ENCODE peak calls at places on chromosome 22, in six cellular contexts. O, Z, J, D, T and E are unnamed samples.

GRCh38 chr22:24474649-24475048 is 20.5 kb upstream of the UPB1 start:
- DNase-seq in O (peak; percentile 32), Z (no peak), T (no peak), D (peak; percentile 32), J (no peak), E (no peak)

GRCh38 chr22:40374567-40374966 is 4.2 kb downstream of the SGSM3 start:
- DNase-seq in J (no peak), O (no peak), Z (no peak), T (no peak), D (no peak), E (no peak)

GRCh38 chr22:37032535-37033460 is 13.3 kb downstream of the MPST start:
- DNase-seq in J (no peak), T (no peak), D (no peak), Z (no peak), O (peak; percentile 85), E (no peak)

GRCh38 chr22:35464399-35464798 is 64.5 kb downstream of the MCM5 start:
- DNase-seq in D (no peak), Z (no peak), O (no peak), T (no peak), J (no peak), E (no peak)

GRCh38 chr22:24051028-24051427 is 39.9 kb downstream of the CABIN1 start:
- DNase-seq in D (no peak), Z (no peak), O (no peak), J (no peak), T (no peak), E (no peak)

GRCh38 chr22:46000081-46001027 is 23.4 kb upstream of the WNT7B start:
- DNase-seq in D (no peak), T (no peak), Z (no peak), O (no peak), J (no peak), E (no peak)

GRCh38 chr22:48952256-48953102 is 875.2 kb downstream of the BRD1 start:
- DNase-seq in J (no peak), O (no peak), T (no peak), D (no peak), Z (no peak), E (peak; percentile 7)

GRCh38 chr22:48429621-48430020 is 1398.1 kb downstream of the BRD1 start:
- DNase-seq in O (no peak), D (no peak), Z (no peak), T (no peak), J (no peak), E (no peak)

GRCh38 chr22:35400335-35400680 is 368 bp downstream of the MCM5 start:
- DNase-seq in D (no peak), O (no peak), Z (no peak), T (peak; percentile 23), J (peak; percentile 33), E (no peak)

GRCh38 chr22:17672417-17672991 is 33.9 kb downstream of the BCL2L13 start:
- DNase-seq in D (peak; percentile 11), T (no peak), Z (no peak), O (peak; percentile 16), J (no peak), E (no peak)

GRCh38 chr22:30245985-30246901 is at the start of gene LIF:
- DNase-seq in Z (peak; percentile 81), D (no peak), T (no peak), O (peak; percentile 74), J (peak; percentile 34), E (peak; percentile 76)

GRCh38 chr22:47093720-47094119 is 331.3 kb downstream of the TBC1D22A start:
- DNase-seq in Z (no peak), J (no peak), D (no peak), O (no peak), T (no peak), E (no peak)

GRCh38 chr22:28976588-28976987 is 85.0 kb downstream of the C22orf31 start:
- DNase-seq in O (peak; percentile 80), J (peak; percentile 14), Z (no peak), D (no peak), T (no peak), E (no peak)

GRCh38 chr22:27825174-27825573 is 23.6 kb upstream of the MN1 start:
- DNase-seq in Z (no peak), J (peak; percentile 26), O (no peak), T (no peak), D (no peak), E (no peak)

GRCh38 chr22:31127181-31127772 is 4.5 kb downstream of the INPP5J start:
- DNase-seq in J (no peak), Z (no peak), T (no peak), D (no peak), O (no peak), E (no peak)

GRCh38 chr22:38238519-38239051 is 34.2 kb downstream of the TMEM184B start:
- DNase-seq in J (no peak), T (no peak), D (no peak), Z (no peak), O (peak; percentile 77), E (no peak)

GRCh38 chr22:16608931-16609330 is 16.3 kb upstream of the CCT8L2 start:
- DNase-seq in T (no peak), O (peak; percentile 7), D (no peak), J (no peak), Z (no peak), E (no peak)

GRCh38 chr22:37675930-37676571 is 615 bp downstream of the LGALS1 start:
- DNase-seq in Z (no peak), D (no peak), T (no peak), J (peak; percentile 48), O (no peak), E (peak; percentile 39)

GRCh38 chr22:26172389-26172990 is 3.2 kb downstream of the SEZ6L start:
- DNase-seq in J (peak; percentile 57), T (peak; percentile 74), D (no peak), Z (peak; percentile 75), O (peak; percentile 0), E (peak; percentile 42)

GRCh38 chr22:39905686-39906085 is 4.8 kb downstream of the GRAP2 start:
- DNase-seq in D (no peak), Z (no peak), O (no peak), T (no peak), J (no peak), E (no peak)

GRCh38 chr22:46909237-46910030 is 147.0 kb downstream of the TBC1D22A start:
- DNase-seq in D (no peak), J (no peak), O (no peak), T (no peak), Z (no peak), E (no peak)

GRCh38 chr22:39529487-39529851 is 3.1 kb downstream of the RPS19BP1 start:
- DNase-seq in Z (no peak), J (no peak), O (no peak), T (no peak), D (no peak), E (no peak)

GRCh38 chr22:27545071-27545470 is 256.5 kb downstream of the MN1 start:
- DNase-seq in Z (no peak), T (no peak), D (no peak), O (no peak), J (no peak), E (no peak)

GRCh38 chr22:47322854-47323253 is 560.4 kb downstream of the TBC1D22A start:
- DNase-seq in J (no peak), T (no peak), Z (no peak), D (no peak), O (no peak), E (no peak)

GRCh38 chr22:30889268-30889995 is 79.1 kb downstream of the MORC2 start:
- DNase-seq in D (no peak), O (no peak), Z (no peak), T (no peak), J (no peak), E (no peak)

GRCh38 chr22:49380095-49380827 is 447.4 kb downstream of the BRD1 start:
- DNase-seq in T (no peak), J (no peak), O (no peak), Z (no peak), D (no peak), E (no peak)

GRCh38 chr22:38835888-38836301 is 7.9 kb downstream of the NPTXR start:
- DNase-seq in D (peak; percentile 68), Z (no peak), T (no peak), O (peak; percentile 11), J (no peak), E (no peak)

GRCh38 chr22:20955548-20955947 is 11.5 kb upstream of the AIFM3 start:
- DNase-seq in T (no peak), D (no peak), O (no peak), J (peak; percentile 31), Z (no peak), E (no peak)

GRCh38 chr22:20953668-20954500 is 13.2 kb upstream of the AIFM3 start:
- DNase-seq in O (peak; percentile 79), D (no peak), T (no peak), Z (no peak), J (no peak), E (no peak)

GRCh38 chr22:20957118-20957690 is 9.9 kb upstream of the AIFM3 start:
- DNase-seq in Z (peak; percentile 67), J (peak; percentile 20), O (no peak), T (no peak), D (no peak), E (peak; percentile 48)

GRCh38 chr22:20957691-20958440 is 9.2 kb upstream of the AIFM3 start:
- DNase-seq in O (peak; percentile 21), J (peak; percentile 57), T (no peak), D (no peak), Z (peak; percentile 81), E (peak; percentile 73)

GRCh38 chr22:20956258-20957117 is 10.6 kb upstream of the AIFM3 start:
- DNase-seq in Z (no peak), T (no peak), O (peak; percentile 21), J (no peak), D (no peak), E (no peak)
- TF ChIP-seq CTCF in Z (no peak), T (no peak), O (no peak), J (no peak), D (no peak), E (no peak)

GRCh38 chr22:22380098-22381030 is 128.2 kb downstream of the ZNF280B start:
- DNase-seq in O (no peak), T (peak; percentile 56), D (no peak), J (peak; percentile 35), Z (peak; percentile 41), E (peak; percentile 57)
- TF ChIP-seq CTCF in O (peak; percentile 11), T (no peak), D (no peak), J (peak; percentile 19), Z (peak; percentile 15), E (no peak)

GRCh38 chr22:19942071-19942885 is 660 bp upstream of the TXNRD2 start:
- DNase-seq in D (peak; percentile 55), O (peak; percentile 86), T (no peak), Z (peak; percentile 63), J (peak; percentile 51), E (peak; percentile 51)

GRCh38 chr22:19941365-19942070 is at the start of the genes COMT and TXNRD2:
- DNase-seq in J (peak; percentile 86), Z (peak; percentile 93), T (peak; percentile 77), D (no peak), O (peak; percentile 51), E (peak; percentile 90)

GRCh38 chr22:19940536-19941364 is 822 bp upstream of the COMT start:
- DNase-seq in D (no peak), O (no peak), J (no peak), Z (no peak), T (no peak), E (no peak)

GRCh38 chr22:19942886-19943664 is 1.5 kb upstream of the TXNRD2 start:
- DNase-seq in T (no peak), Z (no peak), D (peak; percentile 80), O (peak; percentile 82), J (no peak), E (peak; percentile 22)

GRCh38 chr22:19943665-19944026 is 2.0 kb upstream of the TXNRD2 start:
- DNase-seq in O (peak; percentile 43), D (no peak), J (peak; percentile 37), T (no peak), Z (peak; percentile 44), E (peak; percentile 42)
- TF ChIP-seq CTCF in O (peak; percentile 21), D (peak; percentile 26), J (no peak), T (no peak), Z (peak; percentile 15), E (peak; percentile 10)

GRCh38 chr22:22576244-22576988 is 17.4 kb upstream of the PRAME start:
- DNase-seq in D (peak; percentile 3), J (peak; percentile 18), Z (peak; percentile 61), O (peak; percentile 36), T (peak; percentile 84), E (peak; percentile 61)
- TF ChIP-seq CTCF in D (peak; percentile 84), J (peak; percentile 65), Z (peak; percentile 86), O (peak; percentile 90), T (peak; percentile 79), E (peak; percentile 84)